ENCODE peak calls at places on chromosomes 12 and 14, in seven cellular contexts. One of them, this sample, is unnamed.

GRCh38 chr12:90043264-90043663 is 334.6 kb upstream of the ATP2B1 start:
- DNase-seq in tibial nerve: no peak
- DNase-seq in H9: no peak
- DNase-seq in Caco-2: no peak
- DNase-seq in ovary: no peak
- DNase-seq in mucosa of descending colon: no peak
- DNase-seq in right atrium auricular region: no peak
- DNase-seq in this sample: no peak

GRCh38 chr12:75996907-75997447 is 34.6 kb downstream of the PHLDA1 start:
- DNase-seq in tibial nerve: no peak
- DNase-seq in mucosa of descending colon: no peak
- DNase-seq in Caco-2: no peak
- DNase-seq in H9: no peak
- DNase-seq in ovary: no peak
- DNase-seq in right atrium auricular region: no peak
- DNase-seq in this sample: no peak

GRCh38 chr14:105486974-105487448 is 325 bp downstream of the CRIP1 start:
- DNase-seq in H9: no peak
- DNase-seq in tibial nerve: peak; percentile 58
- DNase-seq in right atrium auricular region: peak; percentile 83
- DNase-seq in Caco-2: peak; percentile 55
- DNase-seq in mucosa of descending colon: peak; percentile 86
- DNase-seq in ovary: peak; percentile 49
- DNase-seq in this sample: peak; percentile 57

GRCh38 chr12:57887631-57888406 is 41.3 kb upstream of the CTDSP2 start:
- DNase-seq in right atrium auricular region: no peak
- DNase-seq in mucosa of descending colon: no peak
- DNase-seq in H9: peak; percentile 52
- DNase-seq in tibial nerve: no peak
- DNase-seq in Caco-2: no peak
- DNase-seq in ovary: peak; percentile 63
- DNase-seq in this sample: no peak

GRCh38 chr14:90576581-90576980 is 179.8 kb downstream of the CALM1 start:
- DNase-seq in mucosa of descending colon: no peak
- DNase-seq in Caco-2: no peak
- DNase-seq in right atrium auricular region: no peak
- DNase-seq in tibial nerve: no peak
- DNase-seq in H9: no peak
- DNase-seq in ovary: no peak
- DNase-seq in this sample: no peak

GRCh38 chr14:21311614-21312013 is 31.7 kb downstream of the RPGRIP1 start:
- DNase-seq in H9: no peak
- DNase-seq in tibial nerve: no peak
- DNase-seq in Caco-2: no peak
- DNase-seq in mucosa of descending colon: no peak
- DNase-seq in right atrium auricular region: no peak
- DNase-seq in ovary: no peak
- DNase-seq in this sample: no peak

GRCh38 chr12:124130717-124131670 is 158.0 kb downstream of the ZNF664 start:
- DNase-seq in tibial nerve: no peak
- DNase-seq in right atrium auricular region: no peak
- DNase-seq in H9: peak; percentile 68
- DNase-seq in Caco-2: peak; percentile 50
- DNase-seq in ovary: no peak
- DNase-seq in mucosa of descending colon: no peak
- DNase-seq in this sample: no peak

GRCh38 chr12:120846721-120847120 is 57.4 kb downstream of the SPPL3 start:
- DNase-seq in H9: no peak
- DNase-seq in ovary: no peak
- DNase-seq in tibial nerve: no peak
- DNase-seq in Caco-2: no peak
- DNase-seq in right atrium auricular region: no peak
- DNase-seq in mucosa of descending colon: no peak
- DNase-seq in this sample: no peak

GRCh38 chr14:52380294-52380693 is 66.2 kb downstream of the PTGER2 start:
- DNase-seq in H9: no peak
- DNase-seq in tibial nerve: no peak
- DNase-seq in mucosa of descending colon: no peak
- DNase-seq in Caco-2: no peak
- DNase-seq in ovary: no peak
- DNase-seq in right atrium auricular region: no peak
- DNase-seq in this sample: no peak

GRCh38 chr12:74526535-74526934 is 11.1 kb upstream of the ATXN7L3B start:
- DNase-seq in tibial nerve: no peak
- DNase-seq in Caco-2: no peak
- DNase-seq in ovary: no peak
- DNase-seq in mucosa of descending colon: no peak
- DNase-seq in H9: no peak
- DNase-seq in right atrium auricular region: no peak
- DNase-seq in this sample: no peak

GRCh38 chr12:101695698-101696097 is 1.7 kb upstream of the CHPT1 start:
- DNase-seq in Caco-2: no peak
- DNase-seq in tibial nerve: no peak
- DNase-seq in mucosa of descending colon: no peak
- DNase-seq in right atrium auricular region: no peak
- DNase-seq in ovary: no peak
- DNase-seq in H9: no peak
- DNase-seq in this sample: no peak

GRCh38 chr14:98138666-98139065 is 1133.3 kb downstream of the BCL11B start:
- DNase-seq in Caco-2: peak; percentile 18
- DNase-seq in ovary: no peak
- DNase-seq in right atrium auricular region: no peak
- DNase-seq in tibial nerve: no peak
- DNase-seq in mucosa of descending colon: no peak
- DNase-seq in H9: peak; percentile 62
- DNase-seq in this sample: no peak

GRCh38 chr12:46998811-46999368 is 80.5 kb upstream of the PCED1B start:
- DNase-seq in H9: no peak
- DNase-seq in Caco-2: no peak
- DNase-seq in tibial nerve: no peak
- DNase-seq in ovary: no peak
- DNase-seq in mucosa of descending colon: no peak
- DNase-seq in right atrium auricular region: no peak
- DNase-seq in this sample: no peak

GRCh38 chr14:24080888-24081738 is 9.8 kb downstream of the CPNE6 start:
- DNase-seq in Caco-2: peak; percentile 71
- DNase-seq in ovary: peak; percentile 48
- DNase-seq in mucosa of descending colon: peak; percentile 89
- DNase-seq in H9: peak; percentile 79
- DNase-seq in right atrium auricular region: no peak
- DNase-seq in tibial nerve: no peak
- DNase-seq in this sample: no peak

GRCh38 chr12:6347367-6348338 is 5.8 kb upstream of the TNFRSF1A start:
- DNase-seq in tibial nerve: peak; percentile 77
- DNase-seq in mucosa of descending colon: peak; percentile 68
- DNase-seq in H9: no peak
- DNase-seq in ovary: peak; percentile 75
- DNase-seq in right atrium auricular region: peak; percentile 92
- DNase-seq in Caco-2: no peak
- DNase-seq in this sample: no peak

GRCh38 chr14:56268653-56269052 is 150.4 kb downstream of the PELI2 start:
- DNase-seq in tibial nerve: no peak
- DNase-seq in Caco-2: no peak
- DNase-seq in mucosa of descending colon: no peak
- DNase-seq in H9: no peak
- DNase-seq in right atrium auricular region: no peak
- DNase-seq in ovary: no peak
- DNase-seq in this sample: no peak

GRCh38 chr12:12181516-12181915 is 85.3 kb downstream of the LRP6 start:
- DNase-seq in right atrium auricular region: no peak
- DNase-seq in H9: no peak
- DNase-seq in ovary: no peak
- DNase-seq in Caco-2: no peak
- DNase-seq in mucosa of descending colon: no peak
- DNase-seq in tibial nerve: no peak
- DNase-seq in this sample: no peak

GRCh38 chr12:47686645-47687240 is 19.1 kb downstream of the RPAP3 start:
- DNase-seq in mucosa of descending colon: no peak
- DNase-seq in tibial nerve: no peak
- DNase-seq in H9: no peak
- DNase-seq in ovary: no peak
- DNase-seq in Caco-2: peak; percentile 49
- DNase-seq in right atrium auricular region: no peak
- DNase-seq in this sample: no peak

GRCh38 chr12:76277480-76277879 is 70.7 kb downstream of the BBS10 start:
- DNase-seq in H9: no peak
- DNase-seq in tibial nerve: no peak
- DNase-seq in Caco-2: no peak
- DNase-seq in mucosa of descending colon: no peak
- DNase-seq in ovary: no peak
- DNase-seq in right atrium auricular region: no peak
- DNase-seq in this sample: no peak

GRCh38 chr14:68471029-68471963 is 321.6 kb downstream of the ZFP36L1 start:
- DNase-seq in Caco-2: no peak
- DNase-seq in ovary: no peak
- DNase-seq in H9: peak; percentile 76
- DNase-seq in tibial nerve: no peak
- DNase-seq in right atrium auricular region: no peak
- DNase-seq in mucosa of descending colon: no peak
- DNase-seq in this sample: no peak

DNA sequence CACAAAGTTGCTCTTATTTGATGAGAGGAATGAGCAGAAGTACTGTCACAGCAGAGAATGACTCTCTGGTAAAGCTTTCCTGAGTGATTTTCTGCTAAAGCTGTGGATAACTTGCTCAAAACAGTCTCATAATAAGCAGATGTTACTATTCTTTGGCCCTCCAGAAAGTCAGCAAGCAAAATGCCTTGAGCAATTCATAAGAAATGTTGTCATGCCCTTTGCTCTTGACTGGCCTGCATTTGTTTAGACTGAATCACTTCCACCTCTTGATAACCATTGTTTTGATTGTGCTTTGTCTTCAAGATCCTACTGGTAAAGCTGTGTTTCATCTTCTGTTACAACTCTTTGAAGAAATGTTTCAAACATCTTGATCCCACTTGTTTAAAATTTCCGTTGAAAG is 457.9 kb upstream of the FOXG1 start:
- DNase-seq in ovary: no peak
- DNase-seq in H9: no peak
- DNase-seq in tibial nerve: no peak
- DNase-seq in right atrium auricular region: no peak
- DNase-seq in Caco-2: peak; percentile 16
- DNase-seq in mucosa of descending colon: no peak
- DNase-seq in this sample: no peak
- H3K4me1 ChIP-seq in ovary: no peaks in the 10 kb centered on the region
- H3K4me1 ChIP-seq in H9: no peaks in the 10 kb centered on the region
- H3K4me1 ChIP-seq in tibial nerve: no peaks in the 10 kb centered on the region
- H3K4me1 ChIP-seq in right atrium auricular region: no peaks in the 10 kb centered on the region
- H3K4me1 ChIP-seq in Caco-2: peaks cover 10% of the 10 kb centered on the region
- H3K4me1 ChIP-seq in mucosa of descending colon: no peaks in the 10 kb centered on the region
- H3K4me1 ChIP-seq in this sample: no peaks in the 10 kb centered on the region

GRCh38 chr14:104399432-104400155 is 180.0 kb upstream of the C14orf180 start:
- DNase-seq in tibial nerve: no peak
- DNase-seq in Caco-2: no peak
- DNase-seq in H9: peak; percentile 29
- DNase-seq in mucosa of descending colon: no peak
- DNase-seq in ovary: no peak
- DNase-seq in right atrium auricular region: peak; percentile 32
- DNase-seq in this sample: no peak
- H3K4me1 ChIP-seq in tibial nerve: no peaks in the 10 kb centered on the region
- H3K4me1 ChIP-seq in Caco-2: no peaks in the 10 kb centered on the region
- H3K4me1 ChIP-seq in H9: peaks cover 3% of the 10 kb centered on the region
- H3K4me1 ChIP-seq in mucosa of descending colon: no peaks in the 10 kb centered on the region
- H3K4me1 ChIP-seq in ovary: no peaks in the 10 kb centered on the region
- H3K4me1 ChIP-seq in right atrium auricular region: peaks cover 9% of the 10 kb centered on the region
- H3K4me1 ChIP-seq in this sample: no peaks in the 10 kb centered on the region

DNA sequence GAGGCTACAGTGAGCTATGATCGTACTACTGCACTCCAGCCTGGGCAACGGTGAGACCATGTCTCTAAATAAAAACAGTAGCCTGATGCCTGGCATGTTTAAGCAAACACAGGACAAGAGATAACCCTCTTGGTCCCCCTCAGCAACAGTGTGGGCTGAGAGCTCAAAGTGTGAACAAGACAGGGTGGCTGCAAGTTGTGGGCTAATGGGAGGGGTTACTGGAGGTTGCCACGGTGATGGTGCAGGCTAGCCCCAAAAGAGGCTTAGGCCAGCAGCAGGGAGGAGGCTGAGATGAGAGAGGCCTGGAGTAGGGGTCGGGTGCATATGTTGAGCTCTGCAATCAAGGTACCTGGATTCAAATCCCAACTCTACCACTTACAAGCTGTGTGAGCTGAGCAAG is 3.4 kb upstream of the LGMN start:
- DNase-seq in ovary: no peak
- DNase-seq in mucosa of descending colon: no peak
- DNase-seq in Caco-2: no peak
- DNase-seq in H9: no peak
- DNase-seq in tibial nerve: no peak
- DNase-seq in right atrium auricular region: no peak
- DNase-seq in this sample: no peak
- H3K4me1 ChIP-seq in ovary: peaks cover 10% of the 10 kb centered on the region
- H3K4me1 ChIP-seq in mucosa of descending colon: peaks cover 5% of the 10 kb centered on the region
- H3K4me1 ChIP-seq in Caco-2: peaks cover 5% of the 10 kb centered on the region
- H3K4me1 ChIP-seq in H9: no peaks in the 10 kb centered on the region
- H3K4me1 ChIP-seq in tibial nerve: no peaks in the 10 kb centered on the region
- H3K4me1 ChIP-seq in right atrium auricular region: peaks cover 15% of the 10 kb centered on the region
- H3K4me1 ChIP-seq in this sample: peaks cover 9% of the 10 kb centered on the region

DNA sequence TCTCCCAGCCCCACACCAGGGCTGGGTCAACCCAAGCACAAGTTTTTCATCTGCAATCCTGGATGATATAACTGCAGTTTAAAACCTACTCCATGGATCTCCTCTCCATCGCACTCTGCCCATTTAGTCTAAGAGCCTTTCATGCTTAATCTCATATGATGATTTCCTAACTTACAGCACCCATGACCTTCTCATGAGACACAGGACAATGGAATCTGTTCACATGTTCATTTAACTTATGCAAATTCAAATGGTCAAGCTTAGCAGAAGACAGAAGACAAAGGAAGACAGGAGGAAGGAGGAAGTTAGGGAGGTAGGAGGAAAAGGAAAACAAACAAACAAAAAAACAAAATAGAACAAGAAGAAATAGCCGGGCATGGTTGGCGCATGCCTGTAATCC is 64.6 kb upstream of the PNMA1 start:
- DNase-seq in ovary: no peak
- DNase-seq in right atrium auricular region: no peak
- DNase-seq in Caco-2: no peak
- DNase-seq in H9: no peak
- DNase-seq in tibial nerve: no peak
- DNase-seq in mucosa of descending colon: no peak
- DNase-seq in this sample: no peak
- H3K4me1 ChIP-seq in ovary: peaks cover 28% of the 10 kb centered on the region
- H3K4me1 ChIP-seq in right atrium auricular region: peaks cover 66% of the 10 kb centered on the region
- H3K4me1 ChIP-seq in Caco-2: peaks cover 13% of the 10 kb centered on the region
- H3K4me1 ChIP-seq in H9: no peaks in the 10 kb centered on the region
- H3K4me1 ChIP-seq in tibial nerve: peaks cover 42% of the 10 kb centered on the region
- H3K4me1 ChIP-seq in mucosa of descending colon: peaks cover 44% of the 10 kb centered on the region
- H3K4me1 ChIP-seq in this sample: peaks cover 64% of the 10 kb centered on the region